ENCODE peak calls at places on chromosomes 13 and 19, in four cellular contexts. E is foreskin fibroblast, O is AG04450, D is glutamatergic neuron. L is an unnamed sample.

GRCh38 chr19:46704379-46705076 is 12.4 kb downstream of the PRKD2 start:
- DNase-seq in O (no peak), E (peak; percentile 54), D (peak; percentile 91), L (no peak)

GRCh38 chr19:40799558-40800338 is 757 bp downstream of the EGLN2 start:
- DNase-seq in O (no peak), E (peak; percentile 65), D (no peak), L (no peak)

GRCh38 chr13:108769213-108770070 is 140.0 kb downstream of the MYO16 start:
- DNase-seq in D (no peak), O (no peak), E (no peak), L (no peak)

GRCh38 chr19:57706346-57706745 is 2.7 kb downstream of the ZNF154 start:
- DNase-seq in E (no peak), D (no peak), O (no peak), L (no peak)

GRCh38 chr19:54418030-54418929 is 3.0 kb downstream of the TTYH1 start:
- DNase-seq in O (no peak), D (no peak), E (no peak), L (peak; percentile 24)

GRCh38 chr19:58480481-58480830 is 4.3 kb downstream of the ZNF446 start:
- DNase-seq in E (no peak), D (no peak), O (no peak), L (no peak)

GRCh38 chr19:15107056-15108010 is at the start of gene SYDE1:
- DNase-seq in O (no peak), E (peak; percentile 86), D (peak; percentile 27), L (no peak)

GRCh38 chr13:106284358-106284757 is 251.1 kb downstream of the EFNB2 start:
- DNase-seq in D (no peak), E (peak; percentile 42), O (no peak), L (peak; percentile 43)

GRCh38 chr13:75440100-75440499 is 41.9 kb downstream of the TBC1D4 start:
- DNase-seq in D (no peak), E (no peak), O (no peak), L (no peak)

GRCh38 chr13:105991622-105992254 is 543.7 kb downstream of the EFNB2 start:
- DNase-seq in D (no peak), E (peak; percentile 87), O (no peak), L (peak; percentile 41)

GRCh38 chr19:29530549-29531457 is 5.0 kb downstream of the VSTM2B start:
- DNase-seq in E (no peak), O (no peak), D (peak; percentile 8), L (no peak)

GRCh38 chr13:95235199-95235726 is 66.0 kb downstream of the ABCC4 start:
- DNase-seq in O (no peak), E (no peak), D (no peak), L (no peak)

GRCh38 chr19:14073925-14074838 is 1.6 kb downstream of the MISP3 start:
- DNase-seq in D (peak; percentile 50), E (peak; percentile 50), O (no peak), L (no peak)
- TF ChIP-seq CTCF in D (no peak), E (no peak), O (peak; percentile 7), L (no peak)

GRCh38 chr13:20921572-20921971 is 19.0 kb upstream of the XPO4 start:
- DNase-seq in E (no peak), D (no peak), O (no peak), L (no peak)

GRCh38 chr13:20923272-20923671 is 20.7 kb upstream of the XPO4 start:
- DNase-seq in E (no peak), D (no peak), O (no peak), L (no peak)

GRCh38 chr13:20927858-20928257 is 25.3 kb upstream of the XPO4 start:
- DNase-seq in E (no peak), O (no peak), D (no peak), L (no peak)

DNA sequence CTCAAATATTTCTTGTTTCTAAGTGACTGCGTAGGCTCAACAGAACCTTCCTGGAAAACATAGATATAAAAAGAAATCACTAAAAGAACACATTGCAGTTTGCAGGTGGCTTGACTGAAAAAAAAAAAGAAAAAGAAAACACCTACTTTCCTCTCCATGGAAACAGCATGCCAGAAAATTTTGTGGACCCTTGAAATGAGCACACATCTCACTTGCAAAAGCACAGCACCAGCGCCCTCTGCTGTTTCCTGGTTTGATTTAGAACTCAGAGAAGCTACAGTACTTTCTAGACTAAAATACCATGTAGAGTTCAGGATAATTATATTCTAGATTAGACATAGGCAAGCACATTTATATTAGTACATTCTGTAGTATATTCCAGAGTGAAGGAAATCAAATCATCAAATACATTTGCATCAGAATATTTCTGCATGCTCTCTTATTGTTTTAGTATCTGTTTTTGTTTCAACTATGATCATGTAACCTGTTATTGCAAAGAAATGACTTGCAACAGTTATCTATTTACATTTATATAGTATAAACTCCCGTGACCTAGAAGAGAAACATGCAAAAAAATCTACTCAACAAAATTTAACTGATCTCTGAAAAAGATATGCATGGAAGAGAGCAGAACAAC is 22.3 kb upstream of the XPO4 start:
- DNase-seq in O (peak; percentile 70), E (peak; percentile 88), D (peak; percentile 87), L (peak; percentile 64)
- TF ChIP-seq CTCF in O (peak; percentile 86), E (peak; percentile 75), D (peak; percentile 68), L (peak; percentile 89)

DNA sequence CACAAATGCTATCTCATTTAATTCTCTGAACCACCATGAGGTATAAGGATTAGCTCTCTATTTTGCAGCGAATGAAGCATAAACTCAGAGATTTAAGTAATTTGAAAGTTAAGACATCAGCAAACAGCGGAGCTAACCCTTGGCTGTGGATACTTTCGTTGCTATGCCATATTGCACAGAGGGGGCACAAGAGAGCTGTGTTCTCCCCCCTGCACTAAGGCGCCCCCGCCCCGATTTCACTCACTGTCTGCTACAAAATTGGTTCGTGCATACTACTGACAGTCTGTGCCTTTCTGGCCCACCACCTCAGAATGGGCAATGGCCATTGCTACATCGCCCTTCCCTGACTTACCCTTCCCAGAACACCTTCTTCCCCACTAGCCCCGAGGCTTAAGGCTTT is 105.7 kb upstream of the OBI1 start:
- DNase-seq in D (no peak), O (no peak), E (no peak), L (no peak)
- TF ChIP-seq CTCF in D (no peak), O (no peak), E (no peak), L (no peak)

GRCh38 chr19:4375164-4375619 is 25.2 kb downstream of the SH3GL1 start:
- DNase-seq in O (no peak), E (peak; percentile 51), D (no peak), L (peak; percentile 33)

GRCh38 chr19:4376991-4377781 is 23.2 kb downstream of the SH3GL1 start:
- DNase-seq in D (no peak), E (peak; percentile 65), O (no peak), L (peak; percentile 19)

GRCh38 chr19:4376245-4376990 is 23.9 kb downstream of the SH3GL1 start:
- DNase-seq in O (no peak), D (no peak), E (no peak), L (no peak)

GRCh38 chr19:4374451-4375163 is 25.7 kb downstream of the SH3GL1 start:
- DNase-seq in D (no peak), E (peak; percentile 99), O (no peak), L (peak; percentile 90)

GRCh38 chr19:4375620-4376228 is 24.6 kb downstream of the SH3GL1 start:
- DNase-seq in D (no peak), O (no peak), E (peak; percentile 92), L (peak; percentile 82)
- TF ChIP-seq CTCF in D (no peak), O (peak; percentile 62), E (peak; percentile 58), L (peak; percentile 75)

DNA sequence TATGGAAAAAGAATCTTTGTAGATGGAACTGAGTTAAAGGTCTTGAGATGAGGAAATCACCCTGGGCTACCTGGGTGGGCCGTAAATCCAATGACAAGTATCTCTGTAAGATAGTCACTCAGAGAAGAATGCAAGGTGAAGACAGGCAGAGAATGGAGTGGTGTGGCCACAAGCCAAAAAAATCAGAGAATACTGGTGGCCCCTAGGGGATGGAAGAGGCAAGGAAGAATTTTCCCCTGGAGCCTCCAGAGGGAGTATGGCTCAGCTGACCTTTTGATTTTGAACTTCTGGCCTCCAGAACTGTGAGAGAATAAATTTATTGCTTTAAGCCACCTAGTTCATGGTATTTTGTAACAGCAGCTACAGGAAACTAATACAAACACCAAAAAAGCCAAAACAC is 32.7 kb upstream of the CSNK1A1L start:
- DNase-seq in O (no peak), D (no peak), E (peak; percentile 41), L (no peak)
- TF ChIP-seq CTCF in O (peak; percentile 31), D (no peak), E (peak; percentile 31), L (peak; percentile 60)

DNA sequence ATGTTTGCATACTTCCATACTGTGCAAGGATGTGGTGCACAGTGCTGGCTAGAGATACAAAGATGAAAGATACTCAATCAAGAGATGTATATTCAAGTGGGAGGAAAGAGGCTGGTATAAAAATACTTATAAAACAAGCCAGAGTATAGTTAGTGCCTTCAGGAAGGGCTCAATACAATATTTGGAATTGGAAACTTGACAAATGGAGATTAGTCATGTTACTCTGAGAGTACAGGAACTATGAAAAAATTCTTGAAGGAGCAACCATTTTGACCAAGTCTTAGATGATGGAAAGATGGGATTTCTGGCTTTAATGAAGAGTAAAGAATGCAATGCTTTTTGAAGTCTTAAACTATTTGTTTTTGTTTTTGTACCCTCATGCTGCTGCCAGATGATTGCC is 8.1 kb downstream of the PDS5B start:
- DNase-seq in E (peak; percentile 59), O (no peak), D (no peak), L (peak; percentile 4)
- TF ChIP-seq CTCF in E (no peak), O (no peak), D (no peak), L (no peak)

L was measured in HFFc6.